ENCODE peak calls at places on chromosome 2, in six cellular contexts. H is IMR-90, O is hepatocyte, A is cardiac fibroblast, M is HepG2, P is OCI-LY7. R is an unnamed sample.

GRCh38 chr2:100733344-100734187 is 86.4 kb upstream of the NPAS2 start:
- DNase-seq in P (no peak), H (peak), A (peak), M (peak), O (peak), R (peak)

GRCh38 chr2:30139131-30139870 is 7.5 kb upstream of the YPEL5 start:
- DNase-seq in O (no peak), M (no peak), P (peak), A (no peak), H (no peak), R (no peak)

GRCh38 chr2:160612266-160612864 is 118.8 kb upstream of the RBMS1 start:
- DNase-seq in M (no peak), A (peak), H (peak), O (no peak), P (no peak), R (no peak)

GRCh38 chr2:147331790-147332419 is 512.9 kb upstream of the ACVR2A start:
- DNase-seq in H (no peak), P (peak), O (peak), A (peak), M (peak), R (peak)

GRCh38 chr2:143451622-143452021 is 322.4 kb downstream of the ARHGAP15 start:
- DNase-seq in P (no peak), A (no peak), M (no peak), O (peak), H (peak), R (no peak)

GRCh38 chr2:80579756-80580155 is 275.2 kb upstream of the LRRTM1 start:
- DNase-seq in O (no peak), M (no peak), A (no peak), H (no peak), P (no peak), R (no peak)

GRCh38 chr2:55161295-55162210 is 70.5 kb downstream of the CLHC1 start:
- DNase-seq in M (no peak), A (peak), O (no peak), H (no peak), P (no peak), R (no peak)

GRCh38 chr2:13682878-13683277 is 949.6 kb upstream of the LRATD1 start:
- DNase-seq in P (no peak), O (no peak), H (peak), M (no peak), A (peak), R (peak)

GRCh38 chr2:112342067-112342466 is 66.7 kb downstream of the ZC3H6 start:
- DNase-seq in H (no peak), M (no peak), A (no peak), O (no peak), P (no peak), R (no peak)

GRCh38 chr2:2898744-2899143 is 478.9 kb downstream of the EIPR1 start:
- DNase-seq in O (no peak), H (no peak), P (peak), A (no peak), M (no peak), R (no peak)

GRCh38 chr2:170739048-170739447 is 23.9 kb downstream of the SP5 start:
- DNase-seq in O (peak), P (no peak), M (peak), H (peak), A (peak), R (peak)

GRCh38 chr2:74291891-74292621 is 51.2 kb downstream of the SLC4A5 start:
- DNase-seq in P (no peak), H (no peak), O (no peak), M (no peak), A (no peak), R (no peak)

GRCh38 chr2:232937278-232937906 is 67.3 kb downstream of the SNORC start:
- DNase-seq in A (peak), H (peak), M (peak), P (no peak), O (peak), R (no peak)

DNA sequence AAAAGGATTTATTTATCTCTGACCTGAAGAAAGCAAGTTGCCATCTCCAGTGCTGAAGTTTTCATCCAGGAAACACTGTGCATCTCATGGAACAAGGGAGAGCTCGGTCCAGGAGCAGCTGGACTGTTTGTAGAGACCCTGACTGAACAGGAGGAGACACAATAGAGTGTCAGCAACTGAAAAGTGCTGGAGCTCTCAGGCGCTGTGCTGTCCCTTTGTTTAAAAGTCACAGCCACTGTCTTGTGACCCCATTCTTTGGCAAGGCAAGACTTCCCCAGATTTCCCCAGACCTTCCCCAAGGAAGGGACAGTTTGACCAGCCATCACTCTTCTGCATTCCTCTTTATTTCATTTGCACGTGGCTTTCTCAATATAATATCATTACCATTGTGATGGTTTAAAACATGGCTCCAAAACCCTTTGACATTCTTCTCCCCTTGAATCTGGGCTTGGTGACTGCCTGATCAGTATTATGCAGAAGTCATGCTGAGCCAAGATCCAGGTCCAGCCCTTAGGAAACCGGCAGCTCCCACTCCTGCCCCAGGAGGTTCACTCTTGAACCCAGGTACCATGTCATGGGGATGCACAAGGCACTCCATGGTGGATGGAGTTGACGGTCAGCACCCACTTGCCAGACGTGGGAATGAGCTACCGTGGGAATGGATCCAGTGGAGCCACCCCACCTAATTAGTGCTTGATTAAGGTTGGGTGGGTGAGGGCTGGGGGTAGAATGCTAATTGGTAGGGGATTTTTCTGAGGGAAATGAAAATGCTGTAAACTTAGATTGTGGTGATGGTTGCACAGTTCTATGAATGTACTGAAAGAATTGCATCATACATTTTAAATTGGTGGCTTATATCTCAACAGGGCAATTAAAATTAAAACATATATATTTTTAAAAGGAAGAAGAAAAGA is 497.9 kb upstream of the RAB6C start:
- DNase-seq in A (no peak), P (no peak), O (no peak), M (no peak), H (no peak), R (no peak)
- H3K4me3 ChIP-seq in A (no peak), P (no peak), O (no peak), M (no peak), H (no peak), R (no peak)

DNA sequence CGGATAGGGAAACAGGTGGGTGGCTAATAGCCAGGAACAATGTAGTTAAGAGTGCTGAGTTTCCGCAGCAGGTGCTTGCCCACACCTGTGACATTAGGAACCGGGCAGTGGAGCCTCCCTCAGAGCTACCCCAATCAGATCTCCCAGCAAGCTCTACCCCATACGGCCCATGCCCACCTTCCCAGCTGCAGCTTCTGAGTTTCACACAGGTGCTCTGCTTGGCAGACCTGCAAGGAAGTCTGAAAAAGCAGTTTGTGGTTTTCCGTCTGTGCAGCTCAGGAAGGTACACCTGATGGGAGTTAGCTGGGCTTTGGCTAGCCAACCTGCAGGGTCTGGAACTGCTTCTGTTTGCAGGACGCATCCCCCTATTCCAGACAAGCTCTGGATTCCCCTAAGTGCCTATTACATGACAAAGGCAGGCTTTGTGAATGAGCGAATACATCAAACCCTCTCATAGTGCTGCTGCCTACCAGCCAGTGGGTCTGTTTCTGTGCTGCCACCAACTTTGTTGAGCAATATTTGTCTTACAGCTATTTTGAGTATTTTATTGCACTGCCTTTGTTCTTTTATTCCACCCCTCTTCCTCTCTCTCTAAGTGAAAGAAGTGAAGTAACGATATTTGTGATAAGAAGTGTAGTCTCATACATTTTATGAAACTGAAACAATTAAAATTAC is 24.7 kb upstream of the CEP68 start:
- DNase-seq in O (no peak), P (peak), A (peak), M (peak), H (no peak), R (no peak)
- H3K4me3 ChIP-seq in O (no peak), P (peak), A (no peak), M (no peak), H (no peak), R (no peak)

DNA sequence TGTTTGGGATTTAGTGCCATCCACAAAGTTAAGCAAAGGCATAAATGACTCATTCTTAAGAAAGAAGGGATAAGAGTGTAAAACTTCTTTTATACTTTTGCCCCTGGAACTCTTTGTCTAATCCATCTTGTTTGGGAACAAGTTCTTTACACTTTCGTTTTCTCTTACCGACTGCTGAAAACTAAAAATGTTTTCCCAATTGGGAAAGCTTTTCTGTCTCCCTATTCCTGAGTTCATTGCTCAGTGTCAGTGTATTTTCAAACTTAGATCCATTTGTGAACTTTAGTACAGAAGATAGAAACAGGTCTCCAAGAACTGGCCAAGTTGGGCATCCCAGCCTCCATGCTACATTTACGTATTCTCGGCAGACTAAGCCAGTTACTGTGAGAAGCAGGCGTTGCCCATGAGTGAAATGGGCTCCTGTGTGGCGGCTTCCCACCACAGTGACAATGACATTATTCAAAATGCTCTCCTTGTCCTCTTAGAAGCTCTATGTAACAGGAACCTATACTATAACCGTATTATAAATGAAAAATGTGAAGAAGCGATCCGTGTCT is 51.7 kb downstream of the TGOLN2 start:
- DNase-seq in P (no peak), A (no peak), M (no peak), H (no peak), O (no peak), R (no peak)
- H3K4me3 ChIP-seq in P (no peak), A (no peak), M (no peak), H (no peak), O (no peak), R (no peak)

GRCh38 chr2:126971481-126972271 is 73.0 kb downstream of the TEX51 start:
- DNase-seq in P (peak), H (peak), O (peak), A (peak), M (peak), R (peak)

GRCh38 chr2:126973745-126974144 is 75.1 kb downstream of the TEX51 start:
- DNase-seq in P (no peak), A (no peak), H (no peak), O (no peak), M (no peak), R (no peak)

GRCh38 chr2:126970583-126970982 is 71.9 kb downstream of the TEX51 start:
- DNase-seq in P (no peak), O (no peak), M (no peak), H (no peak), A (no peak), R (peak)

GRCh38 chr2:126971162-126971480 is 72.4 kb downstream of the TEX51 start:
- DNase-seq in M (no peak), P (no peak), H (no peak), A (no peak), O (no peak), R (no peak)

DNA sequence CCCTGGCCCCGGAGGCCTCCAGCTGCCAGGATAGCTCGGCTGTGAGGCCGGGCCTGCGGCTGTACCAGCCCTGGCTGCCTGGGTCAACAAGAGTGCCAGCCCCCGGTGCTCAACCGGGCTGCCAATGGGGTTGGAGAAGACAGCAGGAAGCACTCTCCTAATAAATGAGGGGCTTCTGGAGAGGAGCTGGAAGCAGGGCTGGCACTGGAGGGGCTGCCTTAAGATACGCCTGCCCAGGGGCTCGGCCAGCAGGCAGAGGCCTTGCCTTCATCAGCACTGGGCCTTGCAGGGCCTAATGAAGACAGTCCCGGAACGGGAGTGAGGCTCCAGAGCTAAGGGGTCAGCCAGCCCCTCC is 73.6 kb downstream of the TEX51 start:
- DNase-seq in P (no peak), M (no peak), A (no peak), O (no peak), H (no peak), R (no peak)
- H3K4me3 ChIP-seq in P (no peak), M (no peak), A (no peak), O (no peak), H (no peak), R (peak)

R was measured in MG63.